ENCODE peak calls at places on chromosomes 11 and 22, in eight cellular contexts. H is NCI-H1105; S is A673; G is left kidney; E is stimulated activated naive B cell treated with anti-CD40 and anti-IgM and Interleukin-4, amounts not matched to agents 10 μg/mL and 1 μg/mL and 100 μg/mL, for 72 hours; C is stimulated activated CD8-positive, alpha-beta memory T cell treated with anti-CD3 and anti-CD28 coated beads, Interleukin-4, amount 100 ng/mL, for 24 hours; M is cardiac fibroblast; O is H9. K is an unnamed sample.

GRCh38 chr11:127844843-127845242 is 742.5 kb downstream of the ETS1 start:
- DNase-seq in H (no peak), O (no peak), M (no peak), C (no peak), G (peak; percentile 50), E (no peak), S (no peak), K (no peak)

GRCh38 chr11:110317516-110317932 is 21.1 kb upstream of the RDX start:
- DNase-seq in H (peak; percentile 91), S (peak; percentile 87), O (no peak), M (peak; percentile 51), C (no peak), E (no peak), G (no peak), K (no peak)

GRCh38 chr11:77473001-77473800 is 693 bp downstream of the PAK1 start:
- DNase-seq in H (peak; percentile 50), G (peak; percentile 85), O (peak; percentile 70), C (peak; percentile 22), E (peak; percentile 38), S (peak; percentile 60), M (no peak), K (peak; percentile 49)

GRCh38 chr11:67400942-67401494 is 640 bp downstream of the PPP1CA start:
- DNase-seq in G (no peak), O (no peak), S (no peak), H (peak; percentile 1), E (no peak), M (no peak), C (no peak), K (no peak)

GRCh38 chr11:108923413-108923812 is 258.5 kb downstream of the DDX10 start:
- DNase-seq in S (no peak), C (no peak), E (no peak), H (no peak), M (no peak), O (no peak), G (no peak), K (no peak)

GRCh38 chr11:34251640-34251980 is 106.2 kb downstream of the ABTB2 start:
- DNase-seq in C (no peak), S (no peak), M (peak; percentile 50), E (no peak), H (no peak), G (no peak), O (no peak), K (no peak)

GRCh38 chr11:119975561-119976152 is 162.3 kb downstream of the TRIM29 start:
- DNase-seq in O (peak; percentile 73), E (no peak), H (no peak), M (no peak), S (peak; percentile 49), C (no peak), G (peak; percentile 43), K (peak; percentile 26)

GRCh38 chr22:49966716-49967332 is 6.3 kb downstream of the PIM3 start:
- DNase-seq in S (no peak), C (no peak), E (peak; percentile 16), H (no peak), G (peak; percentile 55), M (no peak), O (peak; percentile 32), K (no peak)

GRCh38 chr22:29313126-29314071 is 2.1 kb downstream of the RASL10A start:
- DNase-seq in O (peak; percentile 92), E (no peak), C (no peak), G (peak; percentile 82), S (no peak), H (no peak), M (peak; percentile 42), K (no peak)

GRCh38 chr11:35629914-35630313 is 11.7 kb downstream of the FJX1 start:
- DNase-seq in S (peak; percentile 97), H (no peak), M (peak; percentile 100), E (no peak), O (no peak), G (no peak), C (no peak), K (peak; percentile 30)

GRCh38 chr11:116226731-116227130 is 546.1 kb downstream of the BUD13 start:
- DNase-seq in H (no peak), O (peak; percentile 41), E (no peak), C (no peak), G (peak; percentile 67), M (no peak), S (no peak), K (no peak)

GRCh38 chr11:19347911-19348310 is 107.2 kb upstream of the E2F8 start:
- DNase-seq in G (no peak), S (no peak), M (peak; percentile 46), O (no peak), C (no peak), E (no peak), H (no peak), K (no peak)

GRCh38 chr11:65204646-65205601 is 23.2 kb downstream of the CAPN1 start:
- DNase-seq in E (no peak), S (peak; percentile 78), M (peak; percentile 37), C (peak; percentile 18), H (peak; percentile 29), G (peak; percentile 67), O (peak; percentile 92), K (peak; percentile 32)

GRCh38 chr11:58914821-58915543 is 24.3 kb upstream of the GLYATL1 start:
- DNase-seq in C (no peak), M (peak; percentile 55), G (no peak), O (no peak), S (no peak), E (no peak), H (no peak), K (no peak)

GRCh38 chr11:35214792-35215193 is 75.8 kb downstream of the CD44 start:
- DNase-seq in O (peak; percentile 66), H (no peak), S (peak; percentile 72), M (peak; percentile 99), E (peak; percentile 43), G (no peak), C (peak; percentile 21), K (no peak)

GRCh38 chr11:125451400-125452124 is 44.5 kb downstream of the FEZ1 start:
- DNase-seq in M (no peak), G (peak; percentile 91), S (peak; percentile 58), H (no peak), O (peak; percentile 91), C (no peak), E (no peak), K (peak; percentile 81)

GRCh38 chr11:57217053-57217452 is 20.0 kb downstream of the APLNR start:
- DNase-seq in S (no peak), G (no peak), C (no peak), E (no peak), M (no peak), H (no peak), O (no peak), K (no peak)

GRCh38 chr11:83092488-83093384 is 21.0 kb upstream of the RAB30 start:
- DNase-seq in G (peak; percentile 90), O (no peak), E (no peak), S (no peak), C (no peak), M (peak; percentile 14), H (no peak), K (peak; percentile 11)

GRCh38 chr11:8744423-8744822 is 61.8 kb downstream of the RPL27A start:
- DNase-seq in C (no peak), E (peak; percentile 15), S (no peak), H (no peak), G (no peak), O (no peak), M (no peak), K (no peak)

GRCh38 chr11:43925932-43926505 is 16.4 kb upstream of the C11orf96 start:
- DNase-seq in O (no peak), H (no peak), S (no peak), M (no peak), G (peak; percentile 35), E (no peak), C (no peak), K (no peak)

GRCh38 chr11:72641900-72642814 is 32.1 kb downstream of the PDE2A start:
- DNase-seq in E (no peak), G (peak; percentile 48), H (peak; percentile 8), S (peak; percentile 37), M (no peak), C (no peak), O (peak; percentile 60), K (peak; percentile 36)

GRCh38 chr11:79244175-79244804 is 196.5 kb downstream of the TENM4 start:
- DNase-seq in E (no peak), S (no peak), M (peak; percentile 95), C (no peak), H (no peak), O (no peak), G (peak; percentile 56), K (no peak)

GRCh38 chr22:33565580-33565995 is 354.7 kb downstream of the LARGE1 start:
- DNase-seq in M (no peak), C (no peak), E (peak; percentile 35), H (no peak), O (no peak), G (no peak), S (no peak), K (no peak)

GRCh38 chr11:66068923-66069714 is 953 bp upstream of the PACS1 start:
- DNase-seq in H (no peak), M (peak; percentile 74), E (peak; percentile 74), C (no peak), S (peak; percentile 79), G (peak; percentile 52), O (no peak), K (peak; percentile 38)

GRCh38 chr22:50705219-50705691 is 32.6 kb downstream of the SHANK3 start:
- DNase-seq in O (peak; percentile 91), H (peak; percentile 94), E (no peak), C (no peak), G (peak; percentile 98), S (peak; percentile 89), M (peak; percentile 17), K (peak; percentile 80)

GRCh38 chr11:36427876-36428275 is 82.2 kb downstream of the TRAF6 start:
- DNase-seq in M (no peak), E (no peak), H (no peak), G (no peak), O (no peak), S (no peak), C (no peak), K (no peak)

GRCh38 chr11:87369888-87370287 is 332.2 kb downstream of the TMEM135 start:
- DNase-seq in H (no peak), S (no peak), C (no peak), E (no peak), O (no peak), G (peak; percentile 29), M (no peak), K (no peak)

GRCh38 chr22:26487996-26488395 is 4.3 kb downstream of the SRRD start:
- DNase-seq in E (no peak), H (no peak), M (peak; percentile 39), O (no peak), S (no peak), G (no peak), C (no peak), K (no peak)

GRCh38 chr22:37491559-37492427 is 5.6 kb upstream of the MFNG start:
- DNase-seq in S (no peak), H (no peak), E (no peak), O (no peak), M (no peak), G (no peak), C (no peak), K (no peak)

GRCh38 chr11:93494341-93494740 is 48.9 kb downstream of the SMCO4 start:
- DNase-seq in M (no peak), S (peak; percentile 27), C (no peak), E (no peak), H (no peak), O (no peak), G (peak; percentile 60), K (no peak)

GRCh38 chr11:27012254-27012921 is 18.5 kb downstream of the FIBIN start:
- DNase-seq in O (no peak), G (peak; percentile 43), S (peak; percentile 87), E (no peak), C (no peak), M (peak; percentile 51), H (no peak), K (no peak)

GRCh38 chr11:65292866-65293265 is 21.8 kb upstream of the CDC42EP2 start:
- DNase-seq in O (no peak), H (no peak), C (no peak), M (no peak), E (no peak), G (no peak), S (no peak), K (no peak)

GRCh38 chr11:59713745-59714144 is at the start of gene OR10V1:
- DNase-seq in M (no peak), C (no peak), H (no peak), G (no peak), S (no peak), O (no peak), E (no peak), K (no peak)

GRCh38 chr11:48096588-48097525 is 116.5 kb downstream of the PTPRJ start:
- DNase-seq in E (no peak), O (no peak), H (no peak), G (no peak), S (no peak), M (no peak), C (no peak), K (no peak)